ENCODE peak calls at places on chromosomes 4 and X, in five cellular contexts. M is BE2C, A is upper lobe of left lung, W is neural crest cell, L is RWPE1. I is an unnamed sample.

GRCh38 chrX:13120017-13120416 is 75.6 kb upstream of the FAM9C start:
- DNase-seq in A (no peak), L (no peak), W (no peak), M (no peak), I (no peak)

GRCh38 chr4:148300877-148301276 is 141.3 kb downstream of the NR3C2 start:
- DNase-seq in M (no peak), W (no peak), A (no peak), L (no peak), I (no peak)

GRCh38 chr4:128715616-128716015 is 93.9 kb upstream of the JADE1 start:
- DNase-seq in L (no peak), W (no peak), A (no peak), M (no peak), I (no peak)

GRCh38 chrX:71366674-71367256 is 608 bp downstream of the TAF1 start:
- DNase-seq in L (no peak), M (peak), W (no peak), A (peak), I (no peak)

GRCh38 chr4:48945981-48946380 is 39.4 kb upstream of the OCIAD2 start:
- DNase-seq in M (no peak), A (no peak), W (no peak), L (no peak), I (no peak)

GRCh38 chr4:48340276-48340904 is 939 bp upstream of the SLAIN2 start:
- DNase-seq in L (no peak), A (no peak), W (no peak), M (no peak), I (no peak)

GRCh38 chrX:155718964-155719586 is 106.3 kb upstream of the TMLHE start:
- DNase-seq in L (no peak), M (no peak), W (no peak), A (no peak), I (no peak)

GRCh38 chr4:76203541-76203940 is 10.1 kb downstream of the SCARB2 start:
- DNase-seq in A (no peak), L (no peak), M (no peak), W (no peak), I (no peak)

GRCh38 chrX:38374431-38374830 is 22.0 kb downstream of the OTC start:
- DNase-seq in M (no peak), L (no peak), W (no peak), A (no peak), I (no peak)

GRCh38 chr4:139934786-139935330 is 219.1 kb downstream of the MAML3 start:
- DNase-seq in M (peak), L (no peak), W (no peak), A (no peak), I (no peak)

GRCh38 chrX:96770315-96770714 is 85.7 kb downstream of the DIAPH2 start:
- DNase-seq in A (no peak), M (no peak), L (peak), W (no peak), I (no peak)

GRCh38 chr4:23700197-23700596 is 189.7 kb downstream of the PPARGC1A start:
- DNase-seq in M (no peak), A (no peak), L (no peak), W (no peak), I (no peak)

GRCh38 chr4:184416913-184417734 is 57.2 kb downstream of the IRF2 start:
- DNase-seq in L (no peak), A (no peak), W (no peak), M (no peak), I (no peak)

GRCh38 chr4:126358041-126358440 is 1043.3 kb downstream of the FAT4 start:
- DNase-seq in L (no peak), M (no peak), W (no peak), A (no peak), I (no peak)

GRCh38 chr4:4930677-4931076 is 71.2 kb downstream of the MSX1 start:
- DNase-seq in W (no peak), L (no peak), M (no peak), A (no peak), I (no peak)

GRCh38 chr4:7559741-7560376 is 125.1 kb upstream of the PSAPL1 start:
- DNase-seq in W (no peak), A (no peak), M (no peak), L (no peak), I (no peak)

GRCh38 chrX:21738145-21738949 is 19.6 kb downstream of the SMPX start:
- DNase-seq in A (no peak), W (peak), M (no peak), L (no peak), I (no peak)

GRCh38 chr4:114561590-114561989 is 37.0 kb upstream of the UGT8 start:
- DNase-seq in A (no peak), W (no peak), M (no peak), L (no peak), I (no peak)

GRCh38 chr4:168502886-168503285 is 6.0 kb downstream of the PALLD start:
- DNase-seq in A (no peak), W (no peak), M (no peak), L (no peak), I (no peak)

GRCh38 chr4:74659576-74660411 is 134.5 kb downstream of the BTC start:
- DNase-seq in A (no peak), M (no peak), L (peak), W (no peak), I (no peak)

GRCh38 chr4:67684839-67685531 is 16.0 kb downstream of the UBA6 start:
- DNase-seq in W (no peak), L (no peak), M (no peak), A (no peak), I (no peak)

GRCh38 chr4:115119804-115120352 is 6.5 kb upstream of the NDST4 start:
- DNase-seq in M (no peak), L (no peak), W (no peak), A (no peak), I (no peak)

GRCh38 chr4:10336471-10336870 is 120.8 kb downstream of the ZNF518B start:
- DNase-seq in A (no peak), W (no peak), L (peak), M (no peak), I (no peak)

GRCh38 chr4:83810428-83810827 is 274.5 kb downstream of the GPAT3 start:
- DNase-seq in L (no peak), M (no peak), W (no peak), A (no peak), I (no peak)

GRCh38 chr4:20698820-20699219 is 1.4 kb upstream of the PACRGL start:
- DNase-seq in W (no peak), A (no peak), M (no peak), L (no peak), I (no peak)

GRCh38 chrX:120000490-120001246 is 57.1 kb upstream of the NKAP start:
- DNase-seq in L (peak), M (no peak), A (no peak), W (no peak), I (no peak)

GRCh38 chr4:74376888-74377483 is 12.0 kb downstream of the EREG start:
- DNase-seq in A (no peak), M (no peak), W (no peak), L (peak), I (no peak)

GRCh38 chr4:74018116-74018515 is 19.6 kb upstream of the CXCL5 start:
- DNase-seq in W (no peak), L (no peak), M (no peak), A (no peak), I (no peak)

GRCh38 chrX:70470850-70471289 is 26.2 kb downstream of the DLG3 start:
- DNase-seq in L (no peak), A (no peak), W (no peak), M (no peak), I (no peak)

DNA sequence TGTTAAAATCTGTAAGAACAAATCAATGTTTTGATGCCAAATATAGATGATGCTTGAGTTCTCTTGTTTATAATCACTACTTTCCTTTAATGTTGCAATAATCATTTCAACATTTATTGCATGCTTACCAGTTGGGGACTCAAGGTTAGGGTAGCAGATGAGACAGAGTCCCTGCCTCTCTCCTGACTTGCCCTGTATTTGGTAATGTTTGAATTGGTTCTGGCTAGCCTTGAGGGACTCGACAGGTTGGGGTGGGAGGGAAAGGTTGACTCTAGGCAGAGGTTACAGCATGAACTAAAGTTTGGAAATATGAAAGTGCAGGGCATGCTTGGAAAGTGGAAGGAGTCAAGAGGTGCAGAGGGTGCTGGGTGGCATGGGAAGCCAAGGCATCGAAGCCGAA is 2.0 kb downstream of the SEC24B start:
- DNase-seq in L (no peak), A (no peak), M (no peak), W (no peak), I (no peak)
- TF ChIP-seq CTCF in L (no peak), A (no peak), M (no peak), W (no peak), I (no peak)

DNA sequence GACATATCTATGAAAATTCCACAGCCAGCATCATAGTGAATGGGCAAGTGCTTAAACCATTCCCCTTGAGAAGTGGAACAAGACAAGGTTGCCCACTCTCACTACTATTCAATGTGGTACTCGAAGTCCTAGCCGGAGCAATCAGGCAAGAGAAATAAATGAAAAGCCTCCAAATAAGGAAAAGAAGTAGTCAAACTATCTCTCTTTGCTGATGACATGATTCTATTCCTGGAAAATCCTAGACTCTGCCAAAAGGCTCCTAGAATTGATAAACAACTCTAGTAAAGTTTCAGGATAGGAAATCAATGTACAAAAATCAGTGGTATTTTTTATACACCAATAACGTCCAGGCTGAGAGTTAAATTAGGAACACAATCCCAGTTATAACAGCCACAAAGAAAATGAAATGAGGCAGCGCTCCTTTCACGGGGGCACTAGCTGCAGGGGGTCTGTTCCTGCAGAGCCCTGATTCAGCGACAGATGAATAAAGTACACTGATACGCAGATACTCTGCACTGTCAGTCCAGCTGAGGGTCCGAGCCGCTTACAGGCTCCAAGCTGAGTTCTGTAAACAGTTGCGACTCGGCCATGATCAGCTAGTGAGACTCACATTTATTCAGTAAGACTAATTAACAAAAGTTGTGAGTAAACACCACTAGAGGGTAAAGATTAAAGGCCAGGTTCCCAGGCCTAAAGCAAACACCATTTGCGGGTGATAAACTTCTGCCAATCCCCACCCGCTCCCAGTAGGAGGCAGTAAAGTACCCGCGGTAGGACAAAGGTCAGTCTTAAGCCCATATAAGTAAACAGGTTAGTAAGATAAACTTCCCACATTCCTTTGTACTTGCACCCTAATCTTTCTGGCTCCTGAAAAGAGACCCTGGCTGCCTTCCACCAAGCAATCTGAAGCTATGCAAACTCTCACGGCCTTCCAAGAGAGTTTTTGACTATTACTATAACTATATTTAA is 290.6 kb upstream of the GRID2 start:
- DNase-seq in A (no peak), M (no peak), W (no peak), L (no peak), I (no peak)
- TF ChIP-seq CTCF in A (no peak), M (no peak), W (peak), L (no peak), I (no peak)

GRCh38 chr4:22430626-22431025 is 85.2 kb downstream of the ADGRA3 start:
- DNase-seq in A (no peak), L (no peak), W (no peak), M (no peak), I (no peak)
- TF ChIP-seq CTCF in A (no peak), L (no peak), W (no peak), M (no peak), I (no peak)

GRCh38 chrX:149825424-149825823 is 43.7 kb downstream of the MAGEA9 start:
- DNase-seq in A (no peak), W (peak), M (peak), L (no peak), I (no peak)
- TF ChIP-seq CTCF in A (no peak), W (peak), M (peak), L (no peak), I (peak)

GRCh38 chrX:19862634-19863236 is 24.7 kb downstream of the SH3KBP1 start:
- DNase-seq in A (no peak), L (no peak), M (no peak), W (no peak), I (no peak)

GRCh38 chrX:19860571-19860970 is 26.8 kb downstream of the SH3KBP1 start:
- DNase-seq in W (no peak), A (no peak), M (no peak), L (no peak), I (no peak)

GRCh38 chrX:19855700-19856381 is 31.6 kb downstream of the SH3KBP1 start:
- DNase-seq in L (no peak), M (no peak), W (no peak), A (no peak), I (no peak)

GRCh38 chrX:19852014-19853005 is 35.1 kb downstream of the SH3KBP1 start:
- DNase-seq in A (no peak), L (peak), W (no peak), M (no peak), I (no peak)

GRCh38 chrX:19857131-19857530 is 30.3 kb downstream of the SH3KBP1 start:
- DNase-seq in W (no peak), M (no peak), L (no peak), A (no peak), I (no peak)
- TF ChIP-seq CTCF in W (no peak), M (no peak), L (no peak), A (no peak), I (no peak)

GRCh38 chrX:150087612-150088011 is 149.3 kb upstream of the EOLA2 start:
- DNase-seq in L (no peak), W (no peak), M (no peak), A (no peak), I (no peak)
- TF ChIP-seq CTCF in L (no peak), W (no peak), M (no peak), A (no peak), I (no peak)

GRCh38 chr4:156377036-156377700 is 423.5 kb upstream of the CTSO start:
- DNase-seq in A (no peak), L (no peak), M (no peak), W (no peak), I (no peak)

GRCh38 chr4:156374894-156375293 is 421.2 kb upstream of the CTSO start:
- DNase-seq in M (no peak), L (no peak), A (no peak), W (no peak), I (no peak)

GRCh38 chr4:156374069-156374468 is 420.4 kb upstream of the CTSO start:
- DNase-seq in A (no peak), M (no peak), W (no peak), L (no peak), I (no peak)

DNA sequence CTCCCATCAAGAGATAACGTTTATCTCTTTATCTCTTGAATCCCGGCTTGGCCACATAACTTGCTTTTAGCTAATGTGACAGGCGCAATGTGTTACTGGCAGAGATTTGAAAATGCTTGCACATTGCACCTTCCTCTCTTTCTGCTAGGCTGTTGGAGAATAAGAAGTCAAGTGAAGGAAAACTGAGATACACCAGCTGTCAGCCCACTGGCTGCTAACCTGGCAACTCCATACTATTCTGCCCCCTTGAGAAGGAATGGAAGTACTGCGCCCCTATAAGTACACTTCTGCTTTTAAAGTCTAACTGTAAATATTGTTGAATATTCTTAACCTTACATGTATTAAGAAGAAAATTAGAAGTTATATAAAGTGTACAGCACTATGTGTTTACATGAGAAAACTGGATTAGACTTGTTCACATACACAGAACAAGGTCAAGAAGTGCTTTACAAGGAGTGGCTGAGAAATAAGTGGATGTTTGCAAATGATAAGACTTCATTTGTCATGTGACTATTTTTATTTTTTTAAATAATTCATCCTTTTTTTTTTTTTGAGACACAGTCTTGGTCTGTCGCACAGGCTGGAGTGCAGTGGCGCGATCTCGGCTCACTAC is 424.5 kb upstream of the CTSO start:
- DNase-seq in M (no peak), L (peak), A (no peak), W (no peak), I (no peak)
- TF ChIP-seq CTCF in M (peak), L (peak), A (peak), W (peak), I (peak)

GRCh38 chr4:3299122-3299521 is 6.3 kb downstream of the RGS12 start:
- DNase-seq in W (no peak), A (no peak), L (no peak), M (no peak), I (no peak)
- TF ChIP-seq CTCF in W (no peak), A (no peak), L (no peak), M (no peak), I (no peak)

DNA sequence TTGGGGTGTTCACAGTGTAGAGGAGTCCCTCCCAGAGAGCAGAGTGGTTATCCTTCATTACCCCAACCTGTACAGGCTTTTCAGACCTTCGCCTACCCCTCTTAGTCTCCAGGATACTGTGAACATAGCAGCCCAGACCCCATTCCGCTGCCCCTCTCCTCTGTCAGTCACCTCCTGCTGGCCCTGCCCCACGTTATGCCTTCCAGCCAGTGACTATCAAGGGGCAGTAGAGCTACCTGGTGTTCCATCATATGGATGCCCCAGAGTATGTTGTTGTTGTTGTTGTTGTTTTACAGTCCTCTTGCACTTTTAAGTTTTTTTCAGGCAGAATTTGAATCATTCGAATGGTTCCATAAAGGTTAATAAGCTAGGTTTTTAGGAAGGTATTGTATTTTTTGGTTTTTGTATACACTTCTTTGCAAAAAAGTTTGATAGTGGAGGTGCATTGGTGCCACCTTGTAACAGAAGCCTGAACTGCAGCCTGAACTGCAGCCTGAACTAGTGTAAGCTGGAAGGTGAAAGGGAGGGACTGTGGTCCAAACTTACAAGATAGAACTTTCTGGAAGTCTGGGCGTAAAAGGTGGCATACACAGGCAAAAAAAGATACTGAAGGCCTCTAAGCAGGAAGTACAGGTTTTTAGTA is 101.4 kb upstream of the RAB40AL start:
- DNase-seq in A (no peak), W (no peak), L (no peak), M (no peak), I (no peak)
- TF ChIP-seq CTCF in A (no peak), W (peak), L (peak), M (peak), I (peak)

GRCh38 chrX:633043-633654 is 2.6 kb downstream of the SHOX start:
- DNase-seq in L (no peak), A (no peak), M (no peak), W (no peak), I (no peak)
- TF ChIP-seq CTCF in L (no peak), A (no peak), M (no peak), W (no peak), I (no peak)

I was measured in D721Med.